ENCODE peak calls at places on chromosomes 1 and 21, in nine cellular contexts. E, L, K, S, M, Z, O, U and N are unnamed samples.

GRCh38 chr1:53073899-53074311 is 11.9 kb downstream of the PODN start:
- DNase-seq in S (no peak), K (no peak), U (peak), M (no peak), E (no peak), O (peak), L (no peak), Z (no peak), N (peak)

GRCh38 chr1:3003039-3003940 is 18.0 kb upstream of the ACTRT2 start:
- DNase-seq in U (peak), E (no peak), Z (no peak), K (no peak), O (peak), S (no peak), L (peak), M (no peak), N (no peak)

GRCh38 chr1:154767315-154768240 is 102.5 kb downstream of the KCNN3 start:
- DNase-seq in U (peak), K (peak), O (peak), E (no peak), M (no peak), S (peak), L (no peak), Z (no peak), N (peak)

GRCh38 chr1:51314974-51315373 is 15.4 kb downstream of the TTC39A start:
- DNase-seq in L (no peak), E (no peak), Z (no peak), M (no peak), U (peak), K (no peak), O (no peak), S (no peak), N (no peak)

GRCh38 chr1:166933633-166934032 is 41.7 kb downstream of the ILDR2 start:
- DNase-seq in S (no peak), Z (no peak), E (no peak), O (no peak), U (no peak), L (no peak), K (no peak), M (no peak), N (no peak)

GRCh38 chr1:185338719-185339622 is 21.9 kb upstream of the IVNS1ABP start:
- DNase-seq in M (no peak), U (peak), S (no peak), O (no peak), E (no peak), L (no peak), K (no peak), Z (peak), N (no peak)

GRCh38 chr1:201503397-201504176 is 3.3 kb downstream of the CSRP1 start:
- DNase-seq in L (no peak), U (peak), E (peak), Z (no peak), O (no peak), M (no peak), S (no peak), K (peak), N (no peak)

GRCh38 chr1:160168016-160168415 is 16.6 kb downstream of the ATP1A4 start:
- DNase-seq in K (no peak), Z (no peak), E (no peak), M (no peak), L (no peak), U (no peak), S (no peak), O (no peak), N (no peak)

GRCh38 chr1:102896286-102896685 is 212.0 kb downstream of the COL11A1 start:
- DNase-seq in M (no peak), K (no peak), Z (no peak), O (no peak), L (no peak), E (no peak), S (no peak), U (no peak), N (no peak)

GRCh38 chr1:66282343-66282852 is 251.6 kb upstream of the SGIP1 start:
- DNase-seq in U (no peak), Z (peak), M (no peak), K (peak), L (no peak), E (no peak), S (no peak), O (no peak), N (no peak)

GRCh38 chr1:4754816-4755215 is 100.4 kb downstream of the AJAP1 start:
- DNase-seq in K (no peak), Z (no peak), E (no peak), U (no peak), O (no peak), M (no peak), L (no peak), S (no peak), N (no peak)

GRCh38 chr1:235068155-235069121 is 60.2 kb downstream of the TOMM20 start:
- DNase-seq in L (no peak), E (no peak), K (peak), U (no peak), S (no peak), O (no peak), Z (no peak), M (peak), N (no peak)

GRCh38 chr21:45584786-45585185 is 42.5 kb upstream of the SLC19A1 start:
- DNase-seq in Z (no peak), M (no peak), E (no peak), O (no peak), K (no peak), U (no peak), L (no peak), S (no peak), N (no peak)

GRCh38 chr1:41859686-41860085 is 59.0 kb downstream of the HIVEP3 start:
- DNase-seq in Z (no peak), M (no peak), K (no peak), L (no peak), O (no peak), U (no peak), S (no peak), E (no peak), N (no peak)

GRCh38 chr21:25934130-25934529 is 199.4 kb downstream of the GABPA start:
- DNase-seq in S (no peak), O (no peak), Z (no peak), K (no peak), U (no peak), M (no peak), L (no peak), E (no peak), N (no peak)

GRCh38 chr1:47690341-47691244 is 252.7 kb downstream of the FOXD2 start:
- DNase-seq in E (no peak), S (no peak), O (no peak), U (peak), M (no peak), K (no peak), Z (no peak), L (no peak), N (no peak)

GRCh38 chr21:24671901-24672300 is 935.4 kb downstream of the MRPL39 start:
- DNase-seq in U (no peak), O (no peak), Z (no peak), M (no peak), L (no peak), K (no peak), S (no peak), E (no peak), N (no peak)

GRCh38 chr1:187275346-187275745 is 446.6 kb downstream of the PLA2G4A start:
- DNase-seq in E (no peak), M (no peak), S (no peak), U (no peak), Z (no peak), K (no peak), L (no peak), O (no peak), N (no peak)

GRCh38 chr1:112517231-112517630 is 8.5 kb downstream of the WNT2B start:
- DNase-seq in S (no peak), O (no peak), Z (no peak), E (no peak), M (no peak), K (no peak), U (no peak), L (no peak), N (no peak)

GRCh38 chr1:150572918-150573647 is 6.3 kb downstream of the MCL1 start:
- DNase-seq in K (peak), U (peak), L (no peak), M (no peak), S (no peak), O (no peak), Z (no peak), E (no peak), N (no peak)

GRCh38 chr1:109782514-109782913 is 18.8 kb upstream of the EPS8L3 start:
- DNase-seq in Z (no peak), K (no peak), S (no peak), M (no peak), O (no peak), U (peak), E (no peak), L (no peak), N (no peak)

GRCh38 chr1:110524311-110525249 is 5.6 kb upstream of the KCNA10 start:
- DNase-seq in M (peak), O (peak), E (peak), Z (peak), L (no peak), S (peak), K (peak), U (no peak), N (peak)

GRCh38 chr1:50423670-50424000 is 392 bp upstream of the DMRTA2 start:
- DNase-seq in E (no peak), S (no peak), L (no peak), Z (no peak), U (no peak), M (peak), O (no peak), K (peak), N (peak)

GRCh38 chr1:64699327-64699726 is 45.5 kb upstream of the RAVER2 start:
- DNase-seq in K (no peak), U (no peak), O (no peak), S (no peak), L (no peak), M (no peak), Z (no peak), E (no peak), N (no peak)

GRCh38 chr1:116356673-116357072 is 16.4 kb upstream of the ATP1A1 start:
- DNase-seq in U (no peak), E (no peak), S (no peak), M (no peak), L (no peak), O (no peak), K (peak), Z (no peak), N (no peak)

GRCh38 chr21:16195476-16195875 is 465.7 kb downstream of the USP25 start:
- DNase-seq in U (no peak), Z (peak), L (no peak), K (peak), S (no peak), O (no peak), E (no peak), M (no peak), N (no peak)

GRCh38 chr1:1299686-1300351 is 7.9 kb downstream of the ACAP3 start:
- DNase-seq in O (no peak), L (no peak), M (no peak), Z (peak), K (no peak), E (no peak), S (no peak), U (no peak), N (no peak)

GRCh38 chr1:38625939-38626338 is 233.6 kb downstream of the RRAGC start:
- DNase-seq in Z (no peak), K (no peak), S (no peak), L (no peak), E (no peak), M (no peak), U (no peak), O (no peak), N (no peak)

GRCh38 chr1:26831546-26832248 is 5.2 kb downstream of the ZDHHC18 start:
- DNase-seq in U (peak), K (peak), O (no peak), M (no peak), S (no peak), Z (peak), L (no peak), E (no peak), N (no peak)

GRCh38 chr1:162285149-162285561 is 91.5 kb downstream of the SPATA46 start:
- DNase-seq in S (no peak), K (no peak), M (peak), E (no peak), Z (no peak), O (no peak), U (no peak), L (no peak), N (no peak)

GRCh38 chr1:45643978-45644377 is 20.1 kb upstream of the CCDC17 start:
- DNase-seq in Z (peak), O (no peak), M (peak), K (no peak), S (no peak), L (no peak), U (no peak), E (no peak), N (no peak)

GRCh38 chr1:199075792-199076191 is 437.0 kb downstream of the PTPRC start:
- DNase-seq in Z (no peak), M (no peak), U (no peak), L (no peak), S (no peak), E (no peak), O (no peak), K (no peak), N (no peak)

GRCh38 chr1:54317084-54317483 is 89.1 kb downstream of the SSBP3 start:
- DNase-seq in L (no peak), Z (no peak), K (no peak), U (no peak), E (no peak), O (no peak), S (no peak), M (no peak), N (no peak)

GRCh38 chr1:18343646-18344045 is 137.1 kb upstream of the KLHDC7A start:
- DNase-seq in K (no peak), U (no peak), O (no peak), E (no peak), M (no peak), S (peak), L (no peak), Z (no peak), N (peak)

GRCh38 chr1:25737151-25737550 is 62.8 kb upstream of the SELENON start:
- DNase-seq in Z (no peak), K (peak), E (no peak), M (no peak), O (no peak), L (no peak), U (peak), S (no peak), N (no peak)

GRCh38 chr1:207017615-207018559 is 14.7 kb downstream of the C1orf116 start:
- DNase-seq in M (no peak), E (no peak), Z (peak), S (no peak), K (peak), O (no peak), L (no peak), U (no peak), N (no peak)